ENCODE peak calls at places on chromosomes 2 and 18, in ten cellular contexts. N, T, B, M, G, L, W, Q, H and K are unnamed samples. For H3K4me1, the result is how much of the 10 kb centered on the place peaks cover.

GRCh38 chr2:118242216-118242615 is 153.9 kb downstream of the INSIG2 start:
- DNase-seq in H (no peak), Q (no peak), N (no peak), T (no peak), L (no peak), G (no peak), B (no peak), M (no peak), W (no peak), K (no peak)

GRCh38 chr2:120391905-120392665 is 46.1 kb downstream of the INHBB start:
- DNase-seq in Q (no peak), W (no peak), N (no peak), M (no peak), G (no peak), L (peak), T (no peak), H (no peak), B (no peak), K (peak)

GRCh38 chr2:102294802-102295489 is 16.4 kb upstream of the IL1RL1 start:
- DNase-seq in L (no peak), H (no peak), N (no peak), T (no peak), W (no peak), B (no peak), Q (no peak), M (no peak), G (no peak), K (no peak)

GRCh38 chr18:46213295-46213694 is 109.1 kb downstream of the HAUS1 start:
- DNase-seq in M (no peak), H (no peak), W (no peak), T (no peak), Q (no peak), N (no peak), B (no peak), G (peak), L (no peak), K (no peak)

GRCh38 chr2:234478121-234478858 is 18.6 kb downstream of the ARL4C start:
- DNase-seq in L (no peak), W (no peak), T (no peak), N (no peak), Q (no peak), H (no peak), G (no peak), M (no peak), B (no peak), K (no peak)

GRCh38 chr2:111219285-111219684 is 98.6 kb downstream of the BCL2L11 start:
- DNase-seq in Q (no peak), M (no peak), B (no peak), W (no peak), L (no peak), G (no peak), H (no peak), T (no peak), N (no peak), K (no peak)

GRCh38 chr2:161017780-161018440 is 142.3 kb upstream of the TANK start:
- DNase-seq in L (peak), T (no peak), W (no peak), M (no peak), B (no peak), Q (peak), N (no peak), G (no peak), H (no peak), K (no peak)

GRCh38 chr2:26561918-26562810 is 79.0 kb downstream of the CIB4 start:
- DNase-seq in Q (no peak), B (peak), L (peak), H (peak), T (peak), G (peak), M (peak), N (peak), W (no peak), K (peak)

GRCh38 chr2:53202063-53202462 is 565.5 kb upstream of the CHAC2 start:
- DNase-seq in H (no peak), M (peak), W (no peak), B (peak), T (no peak), L (no peak), N (peak), Q (no peak), G (no peak), K (peak)

GRCh38 chr2:10431797-10432196 is 16.3 kb downstream of the ODC1 start:
- DNase-seq in M (no peak), Q (no peak), B (no peak), T (no peak), N (no peak), W (no peak), H (no peak), G (no peak), L (no peak), K (peak)

GRCh38 chr2:85017436-85018048 is 46.6 kb downstream of the KCMF1 start:
- DNase-seq in T (no peak), N (no peak), W (no peak), Q (no peak), H (no peak), M (no peak), G (no peak), L (no peak), B (no peak), K (no peak)

GRCh38 chr2:54669677-54670484 is 53.6 kb upstream of the EML6 start:
- DNase-seq in W (no peak), T (no peak), G (no peak), B (peak), N (peak), M (no peak), L (peak), Q (no peak), H (peak), K (peak)

GRCh38 chr2:140502951-140503630 is 1627.7 kb downstream of the LRP1B start:
- DNase-seq in W (no peak), Q (no peak), M (no peak), L (no peak), G (no peak), N (no peak), B (no peak), T (no peak), H (no peak), K (no peak)

GRCh38 chr2:224158831-224159230 is 119.7 kb upstream of the SERPINE2 start:
- DNase-seq in N (no peak), Q (no peak), G (no peak), W (no peak), M (no peak), T (no peak), H (no peak), L (no peak), B (no peak), K (no peak)

GRCh38 chr2:96374211-96374951 is 38.8 kb downstream of the NCAPH start:
- DNase-seq in T (peak), M (peak), N (peak), W (no peak), H (peak), B (peak), Q (no peak), L (peak), G (no peak), K (peak)

GRCh38 chr18:73959341-73959740 is 188.3 kb downstream of the FBXO15 start:
- DNase-seq in Q (no peak), T (no peak), M (no peak), L (no peak), G (no peak), W (no peak), B (no peak), H (no peak), N (no peak), K (no peak)

GRCh38 chr2:136238552-136239346 is 120.8 kb upstream of the CXCR4 start:
- DNase-seq in M (no peak), T (peak), G (no peak), L (no peak), N (no peak), W (peak), Q (no peak), B (peak), H (no peak), K (no peak)

GRCh38 chr2:202149953-202150352 is 76.9 kb downstream of the KIAA2012 start:
- DNase-seq in M (no peak), H (no peak), T (no peak), N (no peak), B (no peak), W (no peak), G (no peak), L (no peak), Q (no peak), K (no peak)

GRCh38 chr2:108417254-108417653 is 31.8 kb upstream of the GCC2 start:
- DNase-seq in T (peak), B (no peak), H (no peak), N (no peak), Q (no peak), W (no peak), G (no peak), M (no peak), L (no peak), K (peak)

GRCh38 chr2:8441371-8441770 is 240.5 kb upstream of the ID2 start:
- DNase-seq in N (no peak), G (no peak), Q (no peak), B (no peak), W (no peak), H (no peak), L (no peak), T (no peak), M (no peak), K (no peak)

GRCh38 chr2:138026116-138026855 is 62.0 kb downstream of the HNMT start:
- DNase-seq in H (no peak), G (no peak), T (no peak), Q (no peak), W (no peak), L (no peak), N (no peak), M (no peak), B (no peak), K (no peak)

GRCh38 chr18:7021994-7022840 is 95.4 kb downstream of the LAMA1 start:
- DNase-seq in Q (no peak), B (peak), T (no peak), N (peak), H (peak), M (peak), W (no peak), G (peak), L (no peak), K (peak)

GRCh38 chr18:44123743-44124142 is 556.9 kb upstream of the SETBP1 start:
- DNase-seq in N (no peak), B (no peak), T (no peak), M (peak), H (no peak), L (no peak), Q (no peak), W (no peak), G (no peak), K (no peak)

GRCh38 chr2:203451011-203451410 is 84.1 kb downstream of the RAPH1 start:
- DNase-seq in M (no peak), H (no peak), G (no peak), B (no peak), T (no peak), N (no peak), Q (no peak), W (no peak), L (no peak), K (no peak)
- H3K4me1 ChIP-seq in M (under half), H (under half), G (under half), B (under half), T (under half), N (under half), Q (under half), W (under half), L (under half), K (under half)

GRCh38 chr2:199455533-199456382 is 2.0 kb downstream of the SATB2 start:
- DNase-seq in N (no peak), H (peak), W (no peak), B (peak), L (no peak), M (no peak), G (peak), Q (no peak), T (no peak), K (peak)
- TF ChIP-seq POLR2A in N (no peak), H (peak), W (peak), B (no peak), L (no peak), M (no peak), G (peak), Q (no peak), T (no peak), K (peak)

DNA sequence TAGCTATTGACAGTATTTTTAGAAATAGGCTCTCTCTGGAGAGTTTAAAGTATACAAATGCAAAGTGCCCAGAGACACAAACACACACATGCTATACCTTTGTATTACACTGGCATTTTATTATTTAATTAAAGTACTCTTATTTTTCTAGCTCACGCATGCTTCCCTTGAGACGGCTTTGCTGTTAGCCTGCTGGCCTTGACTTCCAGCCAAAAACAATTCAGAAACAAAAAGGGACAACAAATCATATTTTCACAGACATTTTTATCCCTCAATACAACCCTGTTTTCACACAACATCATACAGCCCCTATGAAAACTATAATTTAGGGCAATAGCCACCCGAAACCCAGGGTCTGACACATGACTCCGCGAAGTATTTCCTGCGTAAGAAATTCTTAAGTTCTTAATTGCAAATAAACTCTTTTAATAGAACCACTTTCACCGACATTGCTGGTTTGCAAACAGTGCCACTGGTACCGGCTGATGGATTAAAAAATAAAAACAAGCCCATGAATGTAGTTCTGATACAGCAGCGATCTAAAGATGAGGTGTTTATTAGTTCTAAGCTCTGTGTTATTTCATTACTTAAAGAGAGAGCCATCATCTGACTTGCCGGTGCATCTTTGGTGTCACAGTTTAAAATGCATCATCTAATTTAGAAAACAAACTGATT is 185.1 kb downstream of the TCF4 start:
- DNase-seq in B (no peak), L (no peak), W (no peak), Q (no peak), N (no peak), H (no peak), T (no peak), G (no peak), M (no peak), K (no peak)
- H3K4me1 ChIP-seq in B (under half), L (half or more), W (under half), Q (under half), N (under half), H (under half), T (under half), G (under half), M (under half), K (under half)

DNA sequence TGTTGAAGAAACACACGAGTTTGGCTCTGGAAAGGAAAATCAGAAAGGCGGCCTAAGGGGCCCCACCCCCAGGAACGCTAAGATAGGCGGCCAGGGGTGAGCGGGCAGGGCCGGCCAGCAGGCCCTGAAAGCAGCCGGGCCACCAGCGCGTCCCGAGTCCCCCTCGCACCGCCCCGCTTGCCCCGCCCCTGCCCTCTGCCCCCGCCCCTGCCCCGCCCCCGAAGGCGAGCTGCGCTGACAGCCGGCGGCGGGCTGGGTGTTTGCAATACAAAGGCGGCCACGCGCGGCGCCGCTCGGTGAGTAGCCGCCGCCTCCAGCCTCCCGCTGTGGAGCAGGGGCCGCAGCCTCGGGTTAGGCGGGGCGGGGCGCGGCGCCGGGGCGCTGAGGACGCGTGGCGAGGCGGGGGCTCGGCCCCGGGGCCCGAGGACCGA is at the start of gene LPIN1:
- DNase-seq in T (peak), H (peak), Q (peak), M (peak), W (peak), N (peak), G (peak), L (peak), B (peak), K (peak)
- TF ChIP-seq POLR2A in T (peak), H (peak), Q (peak), M (peak), W (peak), N (no peak), G (peak), L (peak), B (peak), K (peak)

GRCh38 chr2:134260726-134261125 is 6.9 kb downstream of the MGAT5 start:
- DNase-seq in T (peak), W (no peak), H (no peak), M (no peak), B (peak), Q (peak), L (no peak), G (no peak), N (no peak), K (no peak)
- H3K4me1 ChIP-seq in T (half or more), W (under half), H (under half), M (under half), B (under half), Q (under half), L (under half), G (under half), N (under half), K (half or more)

GRCh38 chr2:182416861-182417260 is 10.0 kb downstream of the PDE1A start:
- DNase-seq in H (no peak), T (no peak), L (no peak), Q (no peak), W (no peak), G (no peak), M (no peak), B (no peak), N (no peak), K (no peak)
- TF ChIP-seq POLR2A in H (no peak), T (no peak), L (no peak), Q (no peak), W (no peak), G (no peak), M (no peak), B (no peak), N (no peak), K (no peak)

GRCh38 chr2:240968731-240969624 is 29.4 kb upstream of the SNED1 start:
- DNase-seq in N (no peak), H (peak), G (no peak), Q (no peak), L (no peak), B (peak), M (peak), W (no peak), T (peak), K (no peak)
- H3K4me1 ChIP-seq in N (under half), H (under half), G (under half), Q (under half), L (under half), B (under half), M (under half), W (under half), T (under half), K (under half)

GRCh38 chr2:219499058-219499307 is 292 bp downstream of the GMPPA start:
- DNase-seq in N (no peak), W (no peak), H (no peak), L (no peak), G (no peak), B (no peak), M (no peak), T (no peak), Q (no peak), K (no peak)
- TF ChIP-seq POLR2A in N (no peak), W (no peak), H (no peak), L (no peak), G (no peak), B (no peak), M (no peak), T (no peak), Q (no peak), K (no peak)

GRCh38 chr2:23561088-23561487 is 176.1 kb downstream of the KLHL29 start:
- DNase-seq in Q (no peak), M (no peak), N (no peak), W (no peak), H (no peak), B (no peak), G (no peak), L (no peak), T (no peak), K (no peak)
- H3K4me1 ChIP-seq in Q (under half), M (under half), N (under half), W (under half), H (under half), B (under half), G (under half), L (under half), T (under half), K (under half)

DNA sequence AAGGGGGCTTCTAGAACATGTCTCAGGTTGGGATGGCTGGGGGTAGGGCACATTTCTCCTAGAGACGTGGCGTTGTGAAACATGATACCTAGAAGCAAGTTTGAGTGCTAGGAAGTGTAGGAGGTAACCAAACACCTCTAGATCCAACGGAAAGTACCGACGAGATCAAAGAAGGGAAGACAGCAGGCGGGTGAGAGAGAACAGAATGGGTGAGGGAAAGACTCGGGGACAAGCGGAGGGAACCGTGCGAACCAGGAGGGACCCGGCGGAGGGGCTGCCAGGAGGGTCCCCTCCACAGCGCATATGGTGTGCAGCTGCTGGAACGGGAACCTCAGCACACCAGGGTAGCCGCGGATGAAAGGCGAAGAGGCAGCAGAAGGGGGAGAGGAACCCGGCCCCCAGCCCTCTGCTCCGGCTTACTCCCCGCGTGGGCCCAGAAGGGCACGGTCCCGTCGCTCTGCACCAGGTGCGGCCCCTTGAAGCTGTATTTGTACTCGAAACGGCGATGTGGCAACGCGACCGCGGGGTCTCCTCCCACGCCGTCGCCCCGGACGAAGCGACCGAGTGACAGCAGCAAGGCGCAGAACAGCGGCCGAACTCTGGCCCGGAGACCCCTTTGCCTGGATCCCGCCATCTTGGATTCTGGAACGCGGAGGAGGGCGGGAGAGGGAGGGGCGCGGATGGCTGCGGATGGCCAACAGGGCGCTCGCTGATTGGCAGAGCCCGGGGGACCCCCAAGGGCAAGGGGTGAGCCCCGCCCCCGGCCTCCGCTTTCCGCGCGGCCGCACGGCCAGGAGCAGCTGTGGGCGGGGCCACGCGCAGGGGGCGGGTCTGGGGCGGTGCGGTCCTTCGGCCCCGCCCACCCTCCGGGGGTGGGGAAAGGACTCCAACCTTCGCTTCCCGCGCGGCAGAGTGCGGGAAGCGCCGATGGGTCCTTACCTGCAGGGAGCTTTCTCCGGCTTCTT is at the start of gene LMAN1:
- DNase-seq in L (peak), W (peak), G (peak), T (peak), Q (peak), N (peak), B (peak), M (peak), H (peak), K (peak)
- TF ChIP-seq POLR2A in L (peak), W (no peak), G (peak), T (no peak), Q (peak), N (no peak), B (peak), M (no peak), H (peak), K (no peak)